ENCODE peak calls at places on chromosomes 2 and 18, in eight cellular contexts. Z, C, V, D, W, L, P and I are unnamed samples.

GRCh38 chr2:73971722-73972121 is 13.0 kb upstream of the TET3 start:
- DNase-seq in W (no peak), L (no peak), P (no peak), Z (no peak), C (no peak), D (peak), V (no peak), I (no peak)

GRCh38 chr2:120037995-120038541 is 25.2 kb downstream of the EPB41L5 start:
- DNase-seq in Z (no peak), L (no peak), P (no peak), D (no peak), W (peak), C (no peak), V (no peak), I (no peak)

GRCh38 chr2:112923237-112923966 is 12.4 kb downstream of the IL37 start:
- DNase-seq in Z (no peak), L (no peak), C (no peak), V (no peak), P (no peak), D (no peak), W (peak), I (no peak)

GRCh38 chr2:174286172-174286571 is 37.8 kb upstream of the OLA1 start:
- DNase-seq in C (no peak), P (no peak), V (no peak), L (no peak), Z (no peak), D (no peak), W (no peak), I (no peak)

GRCh38 chr2:230974096-230974913 is 21.6 kb upstream of the SPATA3 start:
- DNase-seq in L (no peak), V (no peak), W (peak), Z (no peak), P (no peak), D (peak), C (no peak), I (no peak)

GRCh38 chr2:61134141-61134540 is 27.8 kb upstream of the C2orf74 start:
- DNase-seq in C (no peak), D (no peak), P (no peak), W (no peak), Z (no peak), V (no peak), L (no peak), I (no peak)

GRCh38 chr2:240948905-240949790 is 43.0 kb downstream of the CROCC2 start:
- DNase-seq in P (no peak), W (no peak), L (no peak), D (no peak), Z (peak), V (no peak), C (peak), I (no peak)

GRCh38 chr2:30611572-30611971 is 164.5 kb downstream of the LCLAT1 start:
- DNase-seq in D (peak), Z (no peak), W (no peak), C (no peak), L (no peak), V (no peak), P (no peak), I (no peak)

GRCh38 chr2:30147196-30147714 is 448 bp downstream of the YPEL5 start:
- DNase-seq in W (no peak), L (no peak), Z (no peak), D (no peak), V (peak), P (no peak), C (peak), I (no peak)

GRCh38 chr2:228642861-228643260 is 461.4 kb upstream of the SPHKAP start:
- DNase-seq in L (no peak), W (no peak), Z (no peak), P (no peak), D (no peak), C (no peak), V (no peak), I (no peak)

GRCh38 chr2:134788417-134788816 is 50.0 kb upstream of the ACMSD start:
- DNase-seq in D (no peak), W (no peak), C (no peak), V (no peak), L (no peak), P (no peak), Z (no peak), I (no peak)

GRCh38 chr18:58828399-58829121 is 36.1 kb upstream of the ZNF532 start:
- DNase-seq in V (no peak), L (no peak), C (no peak), P (no peak), D (no peak), Z (no peak), W (no peak), I (no peak)

GRCh38 chr2:182672471-182673165 is 43.4 kb upstream of the DNAJC10 start:
- DNase-seq in W (peak), L (peak), V (no peak), P (no peak), C (no peak), Z (no peak), D (peak), I (no peak)

GRCh38 chr18:36547544-36547943 is 250.0 kb downstream of the FHOD3 start:
- DNase-seq in D (no peak), L (no peak), V (no peak), W (no peak), P (no peak), C (no peak), Z (no peak), I (no peak)

GRCh38 chr18:2173464-2173863 is 397.8 kb downstream of the METTL4 start:
- DNase-seq in L (peak), C (peak), P (no peak), D (peak), W (peak), Z (no peak), V (no peak), I (no peak)

GRCh38 chr2:64601027-64601767 is 52.5 kb downstream of the SERTAD2 start:
- DNase-seq in Z (no peak), D (no peak), C (no peak), W (no peak), P (no peak), L (no peak), V (no peak), I (no peak)

GRCh38 chr2:16666453-16666801 is 793 bp upstream of the CYRIA start:
- DNase-seq in W (no peak), L (peak), P (no peak), C (no peak), Z (peak), D (no peak), V (no peak), I (no peak)

GRCh38 chr2:216985658-216986141 is 125.8 kb upstream of the TNP1 start:
- DNase-seq in W (no peak), C (no peak), V (no peak), P (no peak), D (no peak), Z (peak), L (no peak), I (no peak)

GRCh38 chr2:95578529-95578928 is 13.3 kb upstream of the TRIM43 start:
- DNase-seq in P (no peak), Z (no peak), V (no peak), C (no peak), D (no peak), W (no peak), L (no peak), I (no peak)

GRCh38 chr18:76410660-76411417 is 84.2 kb downstream of the ZNF516 start:
- DNase-seq in D (no peak), P (no peak), V (no peak), W (no peak), Z (peak), C (no peak), L (no peak), I (no peak)

GRCh38 chr18:23113576-23113975 is 21.7 kb upstream of the CABLES1 start:
- DNase-seq in V (no peak), Z (no peak), P (no peak), D (no peak), L (no peak), C (no peak), W (no peak), I (no peak)

GRCh38 chr2:28702887-28703286 is 48.7 kb upstream of the PPP1CB start:
- DNase-seq in C (no peak), V (no peak), Z (no peak), P (no peak), L (no peak), D (no peak), W (no peak), I (no peak)

GRCh38 chr18:8791171-8791651 is 85.9 kb downstream of the MTCL1 start:
- DNase-seq in Z (no peak), D (no peak), C (no peak), V (no peak), W (no peak), P (no peak), L (no peak), I (no peak)

GRCh38 chr18:36620801-36621200 is 208.0 kb downstream of the TPGS2 start:
- DNase-seq in Z (no peak), P (no peak), W (no peak), C (no peak), D (no peak), V (no peak), L (peak), I (no peak)

GRCh38 chr2:208541982-208542464 is 135.4 kb downstream of the PTH2R start:
- DNase-seq in W (no peak), V (no peak), P (no peak), Z (no peak), C (no peak), D (no peak), L (no peak), I (no peak)

GRCh38 chr2:176088048-176088936 is 4.2 kb upstream of the HOXD13 start:
- DNase-seq in L (peak), Z (peak), D (no peak), C (peak), W (peak), P (no peak), V (peak), I (no peak)

GRCh38 chr2:233040174-233040530 is 7.7 kb downstream of the NEU2 start:
- DNase-seq in V (no peak), L (no peak), D (no peak), C (no peak), P (no peak), W (no peak), Z (no peak), I (no peak)

GRCh38 chr18:45248240-45248903 is 366.9 kb upstream of the SLC14A2 start:
- DNase-seq in C (no peak), D (peak), Z (no peak), L (no peak), P (peak), W (no peak), V (no peak), I (no peak)

GRCh38 chr2:50732796-50733195 is 299.1 kb downstream of the NRXN1 start:
- DNase-seq in P (no peak), D (no peak), Z (no peak), C (no peak), V (no peak), L (no peak), W (no peak), I (no peak)

GRCh38 chr2:69589973-69590652 is 53.4 kb downstream of the AAK1 start:
- DNase-seq in P (no peak), L (no peak), C (no peak), Z (no peak), V (no peak), W (no peak), D (no peak), I (no peak)

GRCh38 chr2:233352141-233352842 is 2.0 kb upstream of the DGKD start:
- DNase-seq in D (no peak), L (no peak), W (no peak), Z (no peak), P (no peak), C (no peak), V (no peak), I (no peak)

GRCh38 chr2:223654384-223654915 is 52.3 kb upstream of the SCG2 start:
- DNase-seq in P (no peak), V (no peak), W (no peak), L (no peak), D (no peak), Z (no peak), C (no peak), I (no peak)

GRCh38 chr2:72325592-72326422 is 178.1 kb upstream of the CYP26B1 start:
- DNase-seq in D (no peak), P (no peak), V (peak), W (peak), L (peak), C (peak), Z (peak), I (no peak)

GRCh38 chr18:2717407-2717806 is 61.9 kb downstream of the SMCHD1 start:
- DNase-seq in W (no peak), V (no peak), D (no peak), L (no peak), P (no peak), C (no peak), Z (no peak), I (no peak)

GRCh38 chr2:241857041-241857541 is 1.6 kb downstream of the PDCD1 start:
- DNase-seq in C (no peak), P (no peak), L (no peak), Z (no peak), W (no peak), D (no peak), V (no peak), I (no peak)

GRCh38 chr18:68532328-68532885 is 182.5 kb downstream of the TMX3 start:
- DNase-seq in D (no peak), C (no peak), Z (no peak), L (no peak), V (no peak), W (no peak), P (no peak), I (no peak)

GRCh38 chr2:240463274-240463865 is 27.9 kb downstream of the GPC1 start:
- DNase-seq in W (no peak), Z (peak), L (no peak), P (peak), C (peak), V (peak), D (no peak), I (no peak)

GRCh38 chr18:31444142-31444541 is 3.4 kb upstream of the DSG3 start:
- DNase-seq in Z (no peak), D (no peak), C (no peak), V (no peak), P (no peak), L (no peak), W (no peak), I (no peak)
- TF ChIP-seq CTCF in Z (no peak), D (no peak), C (no peak), V (no peak), P (no peak), L (no peak), W (no peak), I (no peak)

DNA sequence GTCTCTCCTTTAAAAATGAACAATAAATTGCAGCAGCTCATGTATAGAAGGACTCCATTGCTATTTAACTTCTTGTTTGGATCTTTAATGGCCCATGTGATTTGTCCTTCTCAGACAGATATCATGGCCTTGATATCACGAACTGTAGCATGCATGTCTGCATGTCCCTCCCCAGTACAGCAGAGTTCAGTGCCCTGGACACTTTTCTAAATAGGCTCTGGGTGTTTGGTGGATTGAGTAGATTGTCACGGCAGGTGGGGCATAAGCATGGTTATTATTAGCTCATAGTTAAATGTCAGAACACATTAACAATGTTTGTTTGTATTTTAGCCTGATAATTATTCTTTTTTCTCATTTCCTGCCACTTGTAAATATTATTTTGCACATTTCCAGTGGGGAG is 118.3 kb downstream of the LRRTM1 start:
- DNase-seq in L (no peak), D (no peak), W (no peak), Z (no peak), C (no peak), P (no peak), V (no peak), I (no peak)
- TF ChIP-seq CTCF in L (no peak), D (no peak), W (no peak), Z (no peak), C (no peak), P (no peak), V (no peak), I (no peak)

DNA sequence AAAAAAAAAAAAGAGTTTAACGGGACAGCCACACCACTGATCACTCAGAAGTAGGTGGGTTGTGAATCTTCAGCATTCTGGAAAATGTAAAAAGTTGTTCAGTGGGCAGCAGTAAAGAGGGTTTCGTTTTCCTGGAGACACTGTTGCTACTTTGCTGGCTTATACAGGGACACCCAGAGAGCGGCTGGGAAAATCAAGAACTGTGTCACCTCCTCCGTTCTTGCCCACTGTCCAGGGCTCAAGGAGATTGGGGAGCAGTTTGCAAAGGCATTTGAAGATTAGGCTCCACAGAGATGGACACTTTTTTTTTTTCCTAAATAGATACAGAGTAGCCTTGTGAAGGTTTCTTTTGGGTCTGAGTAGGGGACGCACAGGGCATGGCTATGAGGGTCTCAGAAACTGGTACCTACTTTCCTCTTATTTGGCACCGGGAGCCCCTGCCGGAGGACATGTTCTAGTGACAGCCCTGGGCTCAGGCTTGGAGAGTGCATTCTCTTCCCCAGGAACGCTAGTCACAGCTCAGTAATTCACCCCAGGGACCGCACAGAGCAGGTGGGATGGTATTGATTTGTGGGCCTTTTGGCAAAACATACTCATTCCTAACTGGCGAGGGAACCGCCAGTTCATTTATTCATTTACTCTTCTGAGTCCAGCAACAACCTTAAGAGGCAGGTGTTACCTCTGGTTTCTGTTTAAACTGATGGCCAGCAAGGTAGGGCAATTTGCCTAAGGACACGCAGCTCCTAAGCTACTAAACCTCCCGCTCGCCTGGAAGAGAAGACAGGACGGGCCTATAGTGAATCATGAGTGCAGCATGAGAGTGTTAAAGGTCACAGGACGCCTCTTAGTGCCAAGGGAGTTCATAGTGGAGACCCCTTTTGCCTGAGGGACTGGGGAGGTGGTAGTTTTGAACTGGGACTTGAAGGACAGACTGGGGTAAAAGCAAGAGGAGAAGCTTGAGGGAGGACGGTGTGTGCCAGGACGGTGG is 53.1 kb downstream of the HPCAL1 start:
- DNase-seq in W (peak), Z (no peak), V (no peak), L (no peak), D (no peak), C (no peak), P (no peak), I (no peak)
- TF ChIP-seq CTCF in W (no peak), Z (no peak), V (no peak), L (no peak), D (no peak), C (no peak), P (no peak), I (no peak)

DNA sequence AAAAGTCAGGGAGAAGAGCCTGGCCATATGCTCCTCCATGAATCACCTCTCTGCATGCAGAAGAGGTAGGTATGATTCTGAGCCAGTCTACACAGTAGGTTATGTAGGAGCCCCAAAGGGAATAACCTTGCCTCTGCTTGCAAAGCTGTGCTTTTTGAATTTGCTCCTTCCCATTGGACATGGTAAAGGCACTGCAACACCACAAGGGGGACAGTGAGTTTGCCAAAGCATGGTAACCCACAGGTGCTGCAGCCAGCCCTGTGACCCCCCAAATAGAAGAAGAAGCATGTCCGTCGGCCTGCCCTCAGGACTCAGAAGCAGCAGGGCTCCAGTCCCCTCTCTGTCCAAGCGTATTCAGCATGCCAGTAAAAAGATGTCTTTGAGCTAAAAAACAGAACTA is 51.0 kb upstream of the BCL2L11 start:
- DNase-seq in V (no peak), C (no peak), P (no peak), L (no peak), D (no peak), W (no peak), Z (no peak), I (no peak)
- TF ChIP-seq CTCF in V (no peak), C (no peak), P (no peak), L (peak), D (no peak), W (peak), Z (peak), I (no peak)